ENCODE peak calls at places on chromosomes 2 and 18, in eight cellular contexts. X, Y, K, N, V, T, I and G are unnamed samples.

GRCh38 chr2:126915903-126916302 is 17.2 kb downstream of the TEX51 start:
- DNase-seq in X (peak), Y (no peak), K (no peak), N (no peak), V (no peak), T (no peak), I (no peak), G (no peak)

GRCh38 chr2:239550336-239550735 is 149.5 kb upstream of the HDAC4 start:
- DNase-seq in X (no peak), Y (no peak), K (no peak), N (no peak), V (no peak), T (no peak), I (no peak), G (no peak)

GRCh38 chr2:149597050-149598013 is 9.8 kb upstream of the MMADHC start:
- DNase-seq in X (peak), Y (peak), K (peak), N (peak), V (no peak), T (no peak), I (peak), G (peak)

GRCh38 chr18:78898635-78899034 is 81.0 kb upstream of the SALL3 start:
- DNase-seq in X (no peak), Y (no peak), K (no peak), N (no peak), V (no peak), T (no peak), I (no peak), G (no peak)

GRCh38 chr2:241640165-241640795 is 2.8 kb downstream of the ATG4B start:
- DNase-seq in X (no peak), Y (no peak), K (no peak), N (no peak), V (no peak), T (no peak), I (no peak), G (no peak)

GRCh38 chr2:72143441-72144356 is 4.0 kb downstream of the CYP26B1 start:
- DNase-seq in X (no peak), Y (no peak), K (peak), N (no peak), V (peak), T (peak), I (no peak), G (no peak)

GRCh38 chr2:142868281-142868762 is 9.1 kb upstream of the KYNU start:
- DNase-seq in X (peak), Y (no peak), K (no peak), N (peak), V (peak), T (peak), I (no peak), G (no peak)

GRCh38 chr18:23701544-23702064 is 12.4 kb downstream of the LAMA3 start:
- DNase-seq in X (no peak), Y (no peak), K (no peak), N (no peak), V (no peak), T (no peak), I (no peak), G (no peak)

GRCh38 chr2:238169021-238169707 is 10.4 kb downstream of the ERFE start:
- DNase-seq in X (no peak), Y (peak), K (peak), N (no peak), V (peak), T (peak), I (peak), G (peak)

GRCh38 chr2:172965433-172965832 is 110.2 kb upstream of the MAP3K20 start:
- DNase-seq in X (no peak), Y (no peak), K (no peak), N (no peak), V (no peak), T (no peak), I (peak), G (no peak)

GRCh38 chr2:74041726-74042125 is 57.0 kb downstream of the TET3 start:
- DNase-seq in X (no peak), Y (no peak), K (no peak), N (no peak), V (no peak), T (no peak), I (no peak), G (no peak)
- TF ChIP-seq CTCF in X (no peak), Y (no peak), K (no peak), N (no peak), V (no peak), T (no peak), I (no peak), G (no peak)

GRCh38 chr2:42386684-42387083 is 25.7 kb upstream of the COX7A2L start:
- DNase-seq in X (peak), Y (no peak), K (peak), N (no peak), V (no peak), T (no peak), I (no peak), G (no peak)
- TF ChIP-seq CTCF in X (no peak), Y (peak), K (peak), N (no peak), V (peak), T (no peak), I (peak), G (peak)

GRCh38 chr18:36662000-36662399 is 166.8 kb downstream of the TPGS2 start:
- DNase-seq in X (no peak), Y (no peak), K (no peak), N (peak), V (no peak), T (no peak), I (peak), G (no peak)
- TF ChIP-seq CTCF in X (no peak), Y (peak), K (peak), N (no peak), V (no peak), T (no peak), I (peak), G (peak)

GRCh38 chr18:7735194-7735593 is 168.1 kb downstream of the PTPRM start:
- DNase-seq in X (no peak), Y (no peak), K (no peak), N (no peak), V (no peak), T (no peak), I (no peak), G (no peak)
- TF ChIP-seq CTCF in X (peak), Y (no peak), K (no peak), N (peak), V (peak), T (peak), I (no peak), G (peak)

DNA sequence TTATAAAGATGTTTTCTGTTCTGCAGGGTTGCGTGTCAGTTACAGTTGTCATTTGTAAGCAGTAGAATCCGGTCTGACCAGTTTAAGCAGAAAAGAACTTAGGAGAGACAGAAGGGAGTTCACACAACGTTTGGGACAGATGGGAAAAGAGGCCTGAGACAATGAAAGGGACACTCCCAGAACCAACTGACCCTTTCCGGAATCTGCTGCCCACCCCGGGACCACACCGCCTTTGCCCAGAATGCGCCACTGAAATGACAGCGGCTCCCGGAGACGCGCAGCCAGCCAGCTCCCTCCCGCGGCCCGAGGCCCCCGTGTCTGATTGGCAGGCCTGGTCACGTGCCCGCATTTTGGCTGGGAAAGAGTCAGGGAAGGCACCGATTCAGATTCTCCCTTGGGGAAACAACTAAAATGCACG is 244.6 kb downstream of the BCL2 start:
- DNase-seq in X (peak), Y (no peak), K (peak), N (peak), V (peak), T (peak), I (peak), G (no peak)
- TF ChIP-seq CTCF in X (no peak), Y (no peak), K (no peak), N (no peak), V (no peak), T (no peak), I (no peak), G (no peak)

GRCh38 chr18:45734944-45735343 is 11.0 kb downstream of the SLC14A1 start:
- DNase-seq in X (no peak), Y (no peak), K (no peak), N (no peak), V (no peak), T (no peak), I (no peak), G (no peak)

GRCh38 chr18:45734505-45734904 is 10.5 kb downstream of the SLC14A1 start:
- DNase-seq in X (no peak), Y (no peak), K (no peak), N (no peak), V (no peak), T (no peak), I (no peak), G (no peak)

GRCh38 chr18:45731706-45732105 is 7.7 kb downstream of the SLC14A1 start:
- DNase-seq in X (no peak), Y (no peak), K (no peak), N (no peak), V (no peak), T (no peak), I (no peak), G (no peak)

GRCh38 chr18:45730832-45731545 is 7.0 kb downstream of the SLC14A1 start:
- DNase-seq in X (no peak), Y (peak), K (no peak), N (peak), V (no peak), T (no peak), I (peak), G (no peak)

GRCh38 chr18:45733535-45733934 is 9.6 kb downstream of the SLC14A1 start:
- DNase-seq in X (no peak), Y (no peak), K (no peak), N (no peak), V (no peak), T (no peak), I (no peak), G (no peak)
- TF ChIP-seq CTCF in X (no peak), Y (no peak), K (peak), N (no peak), V (no peak), T (no peak), I (no peak), G (no peak)

GRCh38 chr18:27887287-27887686 is 289.6 kb downstream of the CDH2 start:
- DNase-seq in X (no peak), Y (no peak), K (no peak), N (no peak), V (no peak), T (no peak), I (no peak), G (no peak)
- TF ChIP-seq CTCF in X (no peak), Y (no peak), K (no peak), N (no peak), V (no peak), T (no peak), I (no peak), G (no peak)